ENCODE peak calls at places on chromosomes 7 and 10, in nine cellular contexts. G, X, T, D, Q, V, K, L and S are unnamed samples.

GRCh38 chr10:113957013-113957412 is 86.7 kb upstream of the ADRB1 start:
- DNase-seq in G (peak), X (no peak), T (peak), D (no peak), Q (no peak), V (no peak), K (peak), L (no peak), S (no peak)

GRCh38 chr7:46586406-46586805 is 665.3 kb upstream of the IGFBP3 start:
- DNase-seq in G (no peak), X (no peak), T (peak), D (no peak), Q (no peak), V (no peak), K (no peak), L (no peak), S (no peak)

GRCh38 chr10:9028211-9028610 is 973.7 kb downstream of the GATA3 start:
- DNase-seq in G (no peak), X (no peak), T (no peak), D (no peak), Q (no peak), V (no peak), K (no peak), L (no peak), S (no peak)

GRCh38 chr7:20653636-20654035 is 38.2 kb downstream of the ABCB5 start:
- DNase-seq in G (no peak), X (no peak), T (no peak), D (no peak), Q (no peak), V (no peak), K (no peak), L (no peak), S (no peak)

GRCh38 chr10:35007858-35008301 is 82.3 kb downstream of the CUL2 start:
- DNase-seq in G (peak), X (no peak), T (no peak), D (no peak), Q (no peak), V (no peak), K (no peak), L (no peak), S (no peak)

GRCh38 chr7:129989466-129989865 is 36.7 kb upstream of the UBE2H start:
- DNase-seq in G (no peak), X (peak), T (no peak), D (peak), Q (no peak), V (no peak), K (no peak), L (no peak), S (no peak)

GRCh38 chr7:150531704-150532103 is 17.0 kb downstream of the GIMAP7 start:
- DNase-seq in G (no peak), X (no peak), T (no peak), D (no peak), Q (no peak), V (no peak), K (no peak), L (no peak), S (no peak)

GRCh38 chr7:2800923-2801682 is 43.0 kb downstream of the GNA12 start:
- DNase-seq in G (peak), X (no peak), T (peak), D (no peak), Q (no peak), V (peak), K (no peak), L (no peak), S (no peak)

GRCh38 chr10:125231116-125231812 is 70.9 kb upstream of the CTBP2 start:
- DNase-seq in G (peak), X (no peak), T (peak), D (no peak), Q (no peak), V (no peak), K (no peak), L (no peak), S (no peak)

GRCh38 chr10:33196377-33196706 is 138.1 kb downstream of the NRP1 start:
- DNase-seq in G (no peak), X (no peak), T (no peak), D (no peak), Q (no peak), V (no peak), K (no peak), L (no peak), S (no peak)

GRCh38 chr7:39592586-39592985 is 26.4 kb downstream of the YAE1 start:
- DNase-seq in G (peak), X (no peak), T (peak), D (no peak), Q (no peak), V (no peak), K (no peak), L (no peak), S (no peak)

GRCh38 chr10:34492081-34492480 is 323.0 kb downstream of the PARD3 start:
- DNase-seq in G (no peak), X (no peak), T (no peak), D (no peak), Q (no peak), V (no peak), K (no peak), L (no peak), S (no peak)

GRCh38 chr7:2616973-2617709 is 14.6 kb upstream of the TTYH3 start:
- DNase-seq in G (no peak), X (no peak), T (no peak), D (no peak), Q (no peak), V (no peak), K (no peak), L (no peak), S (no peak)

GRCh38 chr7:130371059-130371458 is 9.2 kb upstream of the CPA1 start:
- DNase-seq in G (no peak), X (no peak), T (peak), D (no peak), Q (no peak), V (peak), K (no peak), L (peak), S (no peak)